ENCODE peak calls at places on chromosomes 1 and 21, in seven cellular contexts. U, O, G, N, V, L and Q are unnamed samples.

GRCh38 chr1:153510984-153511410 is 24.8 kb downstream of the S100A6 start:
- DNase-seq in G (peak; percentile 70), N (peak; percentile 72), V (peak; percentile 86), U (peak; percentile 70), O (no peak), L (peak; percentile 86), Q (peak; percentile 78)

GRCh38 chr1:211701733-211702132 is 26.3 kb upstream of the NEK2 start:
- DNase-seq in U (no peak), N (no peak), V (no peak), O (no peak), L (no peak), G (no peak), Q (no peak)

GRCh38 chr1:165354739-165355138 is 1.8 kb downstream of the LMX1A start:
- DNase-seq in N (no peak), O (no peak), L (no peak), U (no peak), V (no peak), G (no peak), Q (no peak)

GRCh38 chr1:110607663-110608230 is 1.6 kb upstream of the KCNA2 start:
- DNase-seq in L (no peak), V (no peak), N (no peak), U (no peak), G (no peak), O (no peak), Q (no peak)

GRCh38 chr1:231357187-231357772 is 19.2 kb downstream of the SPRTN start:
- DNase-seq in N (no peak), G (no peak), O (no peak), L (no peak), U (no peak), V (no peak), Q (no peak)

GRCh38 chr1:156262461-156263287 is 14.8 kb upstream of the PAQR6 start:
- DNase-seq in U (no peak), G (no peak), O (no peak), V (no peak), L (no peak), N (no peak), Q (no peak)

GRCh38 chr1:187051618-187052232 is 223.0 kb downstream of the PLA2G4A start:
- DNase-seq in U (no peak), L (no peak), N (no peak), O (no peak), V (peak; percentile 39), G (peak; percentile 59), Q (no peak)

GRCh38 chr1:205832326-205832751 is 17.6 kb downstream of the PM20D1 start:
- DNase-seq in O (no peak), G (no peak), L (no peak), V (no peak), U (no peak), N (no peak), Q (no peak)

GRCh38 chr1:43427941-43428340 is 25.8 kb downstream of the HYI start:
- DNase-seq in L (no peak), O (no peak), G (no peak), U (no peak), N (no peak), V (no peak), Q (no peak)

GRCh38 chr21:41133896-41134522 is 34.0 kb upstream of the BACE2 start:
- DNase-seq in N (no peak), V (peak; percentile 66), G (peak; percentile 39), O (no peak), U (no peak), L (no peak), Q (no peak)

GRCh38 chr1:92538413-92539061 is 51.8 kb upstream of the GFI1 start:
- DNase-seq in O (no peak), G (no peak), N (no peak), L (no peak), U (no peak), V (no peak), Q (peak; percentile 18)

GRCh38 chr1:55893155-55893554 is 678.0 kb upstream of the USP24 start:
- DNase-seq in L (no peak), N (no peak), V (no peak), O (no peak), G (peak; percentile 53), U (no peak), Q (no peak)

GRCh38 chr21:42039470-42039901 is 29.3 kb upstream of the ZBTB21 start:
- DNase-seq in O (no peak), L (no peak), G (no peak), N (peak; percentile 44), U (no peak), V (no peak), Q (no peak)

GRCh38 chr1:20587639-20588017 is 1.3 kb upstream of the CDA start:
- DNase-seq in G (no peak), N (no peak), U (no peak), V (no peak), O (no peak), L (no peak), Q (no peak)

GRCh38 chr1:172849653-172850052 is 190.8 kb downstream of the FASLG start:
- DNase-seq in N (no peak), G (no peak), O (no peak), L (no peak), V (no peak), U (no peak), Q (no peak)

GRCh38 chr1:48916121-48917069 is 139.7 kb upstream of the BEND5 start:
- DNase-seq in V (peak; percentile 41), L (no peak), U (no peak), O (peak; percentile 27), G (peak; percentile 8), N (no peak), Q (no peak)

GRCh38 chr1:36743286-36744005 is 260.7 kb upstream of the CSF3R start:
- DNase-seq in V (no peak), O (no peak), U (no peak), L (no peak), N (no peak), G (no peak), Q (no peak)

GRCh38 chr1:225940385-225941151 is 452 bp downstream of the LEFTY2 start:
- DNase-seq in U (no peak), O (no peak), N (no peak), V (no peak), L (no peak), G (no peak), Q (no peak)

GRCh38 chr1:227059076-227059475 is 119.0 kb downstream of the COQ8A start:
- DNase-seq in G (no peak), N (no peak), O (no peak), U (no peak), V (no peak), L (no peak), Q (no peak)

GRCh38 chr1:116167625-116168276 is 56.6 kb downstream of the MAB21L3 start:
- DNase-seq in O (no peak), U (no peak), G (no peak), L (peak; percentile 27), V (peak; percentile 45), N (no peak), Q (no peak)

GRCh38 chr1:236767276-236767675 is 27.8 kb upstream of the MTR start:
- DNase-seq in O (no peak), G (no peak), L (no peak), U (no peak), V (no peak), N (no peak), Q (no peak)

GRCh38 chr1:116334868-116335649 is 38.0 kb upstream of the ATP1A1 start:
- DNase-seq in G (no peak), L (no peak), N (no peak), U (no peak), O (no peak), V (no peak), Q (no peak)

GRCh38 chr1:21216835-21217811 is 40.4 kb upstream of the EIF4G3 start:
- DNase-seq in L (peak; percentile 65), V (peak; percentile 80), U (peak; percentile 62), G (peak; percentile 38), O (no peak), N (peak; percentile 23), Q (peak; percentile 48)

GRCh38 chr1:156777573-156777972 is 10.2 kb downstream of the PRCC start:
- DNase-seq in G (no peak), U (no peak), O (no peak), V (no peak), L (no peak), N (no peak), Q (no peak)

GRCh38 chr1:110605901-110606783 is at the start of gene KCNA2:
- DNase-seq in L (peak; percentile 26), O (peak; percentile 50), U (no peak), V (no peak), G (no peak), N (no peak), Q (no peak)

GRCh38 chr1:167344605-167345385 is 124.1 kb downstream of the POU2F1 start:
- DNase-seq in N (no peak), G (no peak), U (no peak), L (no peak), O (no peak), V (no peak), Q (no peak)

GRCh38 chr1:167339405-167339804 is 118.7 kb downstream of the POU2F1 start:
- DNase-seq in G (no peak), N (no peak), V (no peak), O (no peak), L (no peak), U (no peak), Q (no peak)

GRCh38 chr1:167345386-167345733 is 124.7 kb downstream of the POU2F1 start:
- DNase-seq in U (no peak), G (no peak), V (no peak), L (no peak), N (no peak), O (no peak), Q (no peak)

GRCh38 chr1:167344112-167344511 is 123.4 kb downstream of the POU2F1 start:
- DNase-seq in L (no peak), V (no peak), O (no peak), G (no peak), N (no peak), U (no peak), Q (no peak)

DNA sequence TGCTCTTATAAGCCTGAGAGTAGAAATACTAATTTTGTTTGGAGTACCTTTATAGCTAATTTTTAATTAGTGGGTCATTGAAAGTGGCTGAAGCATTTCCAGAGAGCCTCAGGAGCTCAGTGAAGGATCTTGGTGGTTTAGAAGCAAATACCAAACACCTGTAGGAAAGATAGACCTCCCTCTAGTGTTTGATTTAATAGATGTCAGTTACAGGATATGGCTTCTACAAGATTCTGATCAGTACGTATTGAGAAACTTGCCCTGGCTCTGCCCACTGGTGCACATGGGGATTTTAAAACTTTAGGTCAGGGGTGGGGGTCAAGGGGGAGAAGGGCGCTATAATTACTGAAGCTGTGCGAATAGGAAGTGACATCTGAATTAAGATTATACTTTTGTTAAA is 122.2 kb downstream of the POU2F1 start:
- DNase-seq in N (no peak), G (no peak), V (no peak), O (no peak), U (no peak), L (no peak), Q (no peak)
- TF ChIP-seq POLR2AphosphoS5 in N (no peak), G (no peak), V (no peak), O (no peak), U (no peak), L (no peak), Q (no peak)

GRCh38 chr1:204151562-204152309 is at the start of gene ETNK2:
- DNase-seq in V (peak; percentile 99), U (no peak), L (peak; percentile 39), O (no peak), G (no peak), N (peak; percentile 51), Q (peak; percentile 43)
- TF ChIP-seq POLR2A in V (no peak), U (no peak), L (no peak), O (no peak), G (no peak), N (peak; percentile 27), Q (no peak)

GRCh38 chr1:10796029-10796944 is at the start of gene CASZ1:
- DNase-seq in G (peak; percentile 87), N (peak; percentile 89), O (peak; percentile 47), L (peak; percentile 89), U (peak; percentile 88), V (peak; percentile 85), Q (no peak)
- TF ChIP-seq POLR2AphosphoS5 in G (peak; percentile 70), N (peak; percentile 95), O (no peak), L (peak; percentile 78), U (peak; percentile 47), V (no peak), Q (no peak)

GRCh38 chr1:154866995-154867795 is 2.9 kb downstream of the KCNN3 start:
- DNase-seq in L (peak; percentile 36), V (no peak), N (no peak), O (no peak), G (no peak), U (no peak), Q (no peak)
- TF ChIP-seq POLR2A in L (no peak), V (no peak), N (no peak), O (no peak), G (no peak), U (no peak), Q (no peak)